ENCODE peak calls at places on chromosome 5, in four cellular contexts. H, X, P and M are unnamed samples.

GRCh38 chr5:98794414-98795080 is 21.1 kb downstream of the RGMB start:
- DNase-seq in X (no peak), P (no peak), H (no peak), M (no peak)

GRCh38 chr5:9888517-9888916 is 258.4 kb upstream of the TAS2R1 start:
- DNase-seq in P (no peak), X (no peak), H (no peak), M (no peak)

GRCh38 chr5:175657593-175658271 is at the start of gene HRH2:
- DNase-seq in H (no peak), P (no peak), X (no peak), M (peak; percentile 68)

GRCh38 chr5:75260708-75261107 is 24.0 kb upstream of the ANKRD31 start:
- DNase-seq in X (no peak), P (no peak), H (no peak), M (no peak)

GRCh38 chr5:132059696-132060500 is 557 bp upstream of the IL3 start:
- DNase-seq in H (peak; percentile 63), P (peak; percentile 53), X (no peak), M (peak; percentile 12)

GRCh38 chr5:104139840-104140239 is 577.3 kb upstream of the NUDT12 start:
- DNase-seq in P (no peak), H (no peak), X (no peak), M (no peak)

GRCh38 chr5:125847561-125847960 is 575.6 kb upstream of the GRAMD2B start:
- DNase-seq in P (no peak), H (no peak), X (no peak), M (no peak)

GRCh38 chr5:66454186-66455078 is 141.8 kb upstream of the MAST4 start:
- DNase-seq in P (no peak), X (no peak), H (no peak), M (no peak)

GRCh38 chr5:173001229-173001841 is 17.8 kb downstream of the ATP6V0E1 start:
- DNase-seq in X (no peak), P (no peak), H (no peak), M (no peak)

GRCh38 chr5:134463991-134464760 is 52.5 kb upstream of the CDKN2AIPNL start:
- DNase-seq in P (no peak), X (no peak), H (peak; percentile 29), M (no peak)

GRCh38 chr5:149517461-149518122 is 33.6 kb downstream of the CSNK1A1 start:
- DNase-seq in X (no peak), H (no peak), P (no peak), M (no peak)

GRCh38 chr5:139966856-139967255 is 76.2 kb downstream of the NRG2 start:
- DNase-seq in X (no peak), P (no peak), H (peak; percentile 50), M (no peak)

GRCh38 chr5:112691341-112691685 is 46.4 kb upstream of the APC start:
- DNase-seq in P (no peak), H (no peak), X (no peak), M (no peak)

GRCh38 chr5:38258319-38259061 is at the start of gene EGFLAM:
- DNase-seq in X (peak; percentile 59), H (no peak), P (no peak), M (peak; percentile 76)

GRCh38 chr5:78808380-78808779 is 159.8 kb upstream of the LHFPL2 start:
- DNase-seq in H (no peak), P (no peak), X (peak; percentile 47), M (no peak)

GRCh38 chr5:135235551-135236100 is 163.4 kb downstream of the MACROH2A1 start:
- DNase-seq in H (peak; percentile 24), P (no peak), X (no peak), M (no peak)

GRCh38 chr5:166324372-166324771 is 1967.1 kb upstream of the WWC1 start:
- DNase-seq in X (no peak), H (no peak), P (no peak), M (no peak)
- H3K36me3 ChIP-seq in X (no peaks in the 10 kb centered on the region), H (no peaks in the 10 kb centered on the region), P (no peaks in the 10 kb centered on the region), M (no peaks in the 10 kb centered on the region)

GRCh38 chr5:68273717-68274409 is 58.3 kb downstream of the PIK3R1 start:
- DNase-seq in P (no peak), H (no peak), X (no peak), M (no peak)
- H3K27ac ChIP-seq in P (no peak overlapping the region), H (no peak overlapping the region), X (no peak overlapping the region), M (no peak overlapping the region)

GRCh38 chr5:1119312-1119831 is 7.5 kb upstream of the SLC12A7 start:
- DNase-seq in X (no peak), H (no peak), P (no peak), M (no peak)

GRCh38 chr5:1122511-1123284 is 10.8 kb upstream of the SLC12A7 start:
- DNase-seq in H (no peak), X (no peak), P (no peak), M (no peak)

GRCh38 chr5:1120236-1120999 is 8.6 kb upstream of the SLC12A7 start:
- DNase-seq in P (no peak), X (no peak), H (no peak), M (no peak)

GRCh38 chr5:1121891-1122290 is 10.0 kb upstream of the SLC12A7 start:
- DNase-seq in H (no peak), P (no peak), X (no peak), M (no peak)

DNA sequence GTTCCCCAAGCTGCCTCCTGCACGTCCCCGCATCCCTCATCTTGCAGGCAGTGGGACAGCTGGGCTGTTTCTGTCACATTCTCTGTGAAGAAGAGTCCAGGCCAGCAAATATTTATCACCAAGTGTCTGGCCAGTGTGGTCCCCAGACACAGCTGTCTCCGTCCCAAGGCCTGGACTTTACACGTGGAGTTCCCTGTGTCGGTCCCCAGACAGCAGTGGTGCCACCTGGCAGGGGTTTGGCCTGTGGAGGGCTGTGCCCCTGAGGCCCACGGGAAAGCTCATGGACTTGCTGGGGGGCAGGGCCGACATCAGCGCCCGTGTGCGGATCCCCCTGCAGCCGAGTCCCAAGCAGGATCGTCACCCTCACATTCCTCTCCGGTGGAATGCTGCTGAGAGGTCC is 9.2 kb upstream of the SLC12A7 start:
- DNase-seq in H (no peak), P (no peak), X (no peak), M (no peak)
- H3K27me3 ChIP-seq in H (no peaks in the 10 kb centered on the region), P (no peaks in the 10 kb centered on the region), X (no peaks in the 10 kb centered on the region), M (no peaks in the 10 kb centered on the region)

DNA sequence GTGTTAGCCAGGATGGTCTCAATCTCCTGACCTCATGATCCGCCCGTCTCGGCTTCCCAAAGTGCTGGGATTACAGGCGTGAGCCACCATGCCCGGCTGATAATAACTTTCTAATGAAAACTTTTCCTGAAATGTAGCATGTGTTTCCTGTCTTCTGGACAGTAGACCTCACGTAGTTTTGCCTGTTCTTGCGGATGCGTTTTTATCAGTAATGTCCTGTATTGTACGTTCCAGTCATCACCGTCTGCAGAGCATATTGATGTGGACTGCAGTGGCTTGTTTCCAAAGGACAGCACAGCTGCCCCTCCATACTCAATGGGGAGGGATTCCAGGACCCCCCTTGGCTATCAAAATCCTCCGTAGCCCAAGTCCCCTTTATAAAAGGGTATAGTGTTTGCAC is 12.8 kb downstream of the EXOC3 start:
- DNase-seq in X (no peak), H (peak; percentile 37), P (no peak), M (no peak)
- H3K36me3 ChIP-seq in X (no peaks in the 10 kb centered on the region), H (peaks cover 75% of the 10 kb centered on the region), P (peaks cover 76% of the 10 kb centered on the region), M (peaks cover 100% of the 10 kb centered on the region)